ENCODE peak calls at places on chromosomes 3 and 15, in ten cellular contexts. X is GM12865, U is lower leg skin, P is dorsolateral prefrontal cortex, O is AG09319, A is foreskin keratinocyte, W is astrocyte, C is Panc1, R is astrocyte of the cerebellum, D is GM13976. L is an unnamed sample.

GRCh38 chr3:16849240-16849639 is 35.5 kb upstream of the PLCL2 start:
- DNase-seq in X (peak), U (no peak), P (no peak), O (peak), A (no peak), W (peak), C (no peak), R (peak), D (peak), L (peak)

GRCh38 chr3:36373084-36373483 is 7.2 kb upstream of the STAC start:
- DNase-seq in X (no peak), U (no peak), P (no peak), O (no peak), A (peak), W (peak), C (no peak), R (peak), D (no peak), L (no peak)

GRCh38 chr15:45126535-45127158 is 3.0 kb downstream of the DUOXA1 start:
- DNase-seq in X (peak), U (no peak), P (no peak), O (no peak), A (no peak), W (no peak), C (no peak), R (no peak), D (no peak), L (no peak)

GRCh38 chr15:90320062-90320884 is 31.8 kb upstream of the ZNF774 start:
- DNase-seq in X (peak), U (peak), P (peak), O (peak), A (peak), W (peak), C (peak), R (peak), D (peak), L (peak)

GRCh38 chr15:92142242-92143232 is 251.1 kb upstream of the ST8SIA2 start:
- DNase-seq in X (no peak), U (peak), P (no peak), O (no peak), A (no peak), W (peak), C (no peak), R (no peak), D (no peak), L (no peak)

GRCh38 chr3:99774467-99774866 is 43.2 kb upstream of the CMSS1 start:
- DNase-seq in X (peak), U (no peak), P (no peak), O (peak), A (peak), W (peak), C (no peak), R (peak), D (peak), L (no peak)

GRCh38 chr3:120907659-120908029 is 361 bp upstream of the STXBP5L start:
- DNase-seq in X (no peak), U (no peak), P (no peak), O (no peak), A (no peak), W (no peak), C (no peak), R (no peak), D (no peak), L (no peak)

GRCh38 chr3:74469151-74469550 is 145.3 kb downstream of the CNTN3 start:
- DNase-seq in X (no peak), U (no peak), P (no peak), O (no peak), A (no peak), W (peak), C (no peak), R (no peak), D (no peak), L (no peak)

GRCh38 chr3:32435911-32436815 is 44.5 kb downstream of the CMTM7 start:
- DNase-seq in X (peak), U (peak), P (no peak), O (no peak), A (no peak), W (no peak), C (no peak), R (no peak), D (no peak), L (no peak)
- TF ChIP-seq CTCF in X (no peak), U (no peak), P (no peak), O (no peak), A (no peak), W (no peak), C (no peak), R (no peak), D (no peak), L (no peak)

DNA sequence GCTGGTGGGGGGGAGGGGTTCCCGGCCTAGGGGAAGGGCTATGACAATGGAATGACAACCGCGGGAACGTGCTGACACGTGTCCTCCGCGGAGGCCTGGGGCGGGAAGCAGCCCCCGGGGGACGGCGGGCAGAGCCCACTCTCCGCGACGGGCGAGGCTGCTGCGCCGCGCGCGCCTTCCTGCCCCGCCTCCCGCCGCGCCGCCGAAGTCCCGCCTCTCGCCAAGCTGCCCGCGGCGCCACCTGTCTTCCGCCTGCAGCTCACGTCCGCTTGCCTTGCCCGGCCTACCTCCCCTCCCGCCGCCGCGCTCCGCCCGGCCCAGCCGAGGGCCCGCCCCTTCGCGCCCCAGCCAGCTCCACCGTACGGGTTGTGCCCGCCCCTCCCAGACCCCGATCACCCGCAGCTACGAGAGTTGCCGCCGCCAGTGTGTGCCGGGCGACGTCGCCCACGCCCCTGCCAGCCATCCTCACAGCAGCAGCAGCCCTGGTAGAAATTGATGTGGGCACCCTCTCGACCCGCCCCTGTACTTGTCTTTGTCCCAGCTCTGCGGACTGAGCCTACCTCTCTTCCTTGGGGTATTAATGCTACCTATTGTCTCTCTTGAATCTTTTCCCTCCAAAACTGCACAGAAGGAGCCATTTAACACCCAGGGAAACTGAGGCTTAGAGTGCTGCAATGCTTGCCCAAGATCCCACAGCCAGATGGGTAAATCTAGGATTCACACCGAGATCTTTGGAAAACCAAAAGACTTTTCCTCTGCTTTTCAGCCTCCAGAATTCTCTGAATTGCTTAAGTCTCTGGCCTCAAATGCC is at the start of gene PARP16:
- DNase-seq in X (peak), U (peak), P (peak), O (no peak), A (peak), W (peak), C (no peak), R (peak), D (peak), L (peak)
- TF ChIP-seq CTCF in X (peak), U (no peak), P (peak), O (peak), A (peak), W (no peak), C (peak), R (peak), D (peak), L (peak)

DNA sequence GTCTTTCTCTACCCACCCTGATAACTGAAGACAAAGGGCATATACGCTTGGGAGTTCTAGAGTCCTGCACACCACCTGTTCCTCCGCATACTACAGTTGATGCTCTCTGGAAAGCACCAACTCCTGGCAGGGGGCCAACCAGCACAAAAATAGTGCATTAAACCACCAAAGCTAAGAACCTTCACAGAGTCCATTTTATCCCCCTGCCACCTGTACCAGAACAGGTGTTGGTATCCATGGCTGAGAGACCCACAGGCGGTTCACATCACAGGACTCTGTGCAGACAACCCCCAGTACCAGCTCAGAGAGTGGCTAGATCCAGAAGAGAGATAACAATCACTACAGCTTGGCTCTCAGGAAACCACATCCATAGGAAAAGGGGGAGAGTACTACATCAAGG is 114.4 kb upstream of the POU1F1 start:
- DNase-seq in X (no peak), U (peak), P (no peak), O (no peak), A (no peak), W (no peak), C (no peak), R (no peak), D (no peak), L (no peak)
- TF ChIP-seq CTCF in X (no peak), U (no peak), P (no peak), O (no peak), A (no peak), W (no peak), C (no peak), R (no peak), D (no peak), L (no peak)

DNA sequence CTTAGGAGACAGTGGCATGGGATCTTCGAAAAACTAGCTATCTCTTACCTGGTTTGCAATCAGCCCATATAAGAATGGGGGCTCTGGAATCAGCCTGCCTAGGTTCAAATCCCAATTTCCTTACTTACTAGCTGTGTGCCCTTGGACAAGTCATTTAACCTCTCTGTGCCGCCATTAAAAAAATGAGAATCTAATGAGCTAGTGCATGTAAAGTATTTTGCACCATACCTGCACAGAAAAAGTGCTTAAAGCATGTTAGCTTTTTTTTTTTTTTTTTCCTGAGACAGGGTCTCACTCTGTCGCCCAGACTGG is 181.8 kb downstream of the SHQ1 start:
- DNase-seq in X (no peak), U (no peak), P (no peak), O (no peak), A (no peak), W (no peak), C (no peak), R (no peak), D (no peak), L (no peak)
- TF ChIP-seq CTCF in X (no peak), U (no peak), P (no peak), O (no peak), A (no peak), W (no peak), C (peak), R (no peak), D (no peak), L (no peak)

DNA sequence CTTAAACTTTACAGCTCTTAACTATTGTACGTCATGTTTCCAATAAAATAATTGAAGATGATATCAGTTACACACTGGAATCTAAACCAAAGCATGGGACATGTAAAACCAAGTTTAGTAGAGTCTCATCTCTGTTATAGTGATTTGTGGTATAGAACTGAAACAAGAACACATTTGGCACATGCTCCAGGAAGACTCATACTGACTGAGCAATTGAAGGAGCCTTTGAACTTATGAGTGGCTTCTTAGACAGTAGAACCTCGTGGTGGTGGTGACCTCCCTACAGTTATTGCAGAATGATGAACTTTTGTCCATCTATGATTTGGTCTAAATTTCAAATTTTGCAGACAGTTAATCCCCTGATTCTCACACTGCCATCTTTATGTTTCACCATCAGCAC is 729.7 kb downstream of the ROBO1 start:
- DNase-seq in X (no peak), U (no peak), P (no peak), O (no peak), A (no peak), W (no peak), C (no peak), R (no peak), D (no peak), L (no peak)
- TF ChIP-seq CTCF in X (no peak), U (no peak), P (no peak), O (no peak), A (no peak), W (no peak), C (no peak), R (no peak), D (no peak), L (no peak)

GRCh38 chr3:28151207-28151550 is 90.2 kb upstream of the CMC1 start:
- DNase-seq in X (no peak), U (no peak), P (no peak), O (no peak), A (no peak), W (no peak), C (no peak), R (no peak), D (no peak), L (no peak)

GRCh38 chr3:28150465-28151206 is 90.8 kb upstream of the CMC1 start:
- DNase-seq in X (no peak), U (no peak), P (no peak), O (no peak), A (no peak), W (no peak), C (no peak), R (no peak), D (no peak), L (no peak)

GRCh38 chr3:28151608-28152228 is 89.7 kb upstream of the CMC1 start:
- DNase-seq in X (peak), U (no peak), P (no peak), O (no peak), A (no peak), W (no peak), C (no peak), R (no peak), D (no peak), L (no peak)

DNA sequence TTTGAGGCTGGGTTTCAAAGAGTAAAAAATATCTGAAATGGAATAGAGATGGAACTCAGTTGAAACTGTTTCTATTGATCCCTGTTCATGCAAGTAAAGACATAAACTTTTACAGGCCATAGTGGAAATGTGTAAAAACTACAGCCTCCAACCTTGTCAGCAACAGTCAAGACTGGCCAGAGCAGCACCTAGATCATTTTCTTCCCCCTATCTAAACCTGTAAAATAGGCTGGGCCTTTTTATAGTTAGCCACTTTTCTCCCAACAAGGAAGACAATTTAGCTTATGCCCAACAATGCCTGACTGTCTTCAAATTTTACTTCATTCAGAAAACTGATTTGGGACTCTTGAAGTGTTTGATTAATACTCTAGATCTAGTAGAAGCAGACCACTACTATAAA is 91.5 kb upstream of the CMC1 start:
- DNase-seq in X (no peak), U (no peak), P (no peak), O (no peak), A (no peak), W (no peak), C (no peak), R (no peak), D (no peak), L (no peak)
- TF ChIP-seq CTCF in X (no peak), U (no peak), P (no peak), O (no peak), A (no peak), W (no peak), C (no peak), R (no peak), D (no peak), L (no peak)

DNA sequence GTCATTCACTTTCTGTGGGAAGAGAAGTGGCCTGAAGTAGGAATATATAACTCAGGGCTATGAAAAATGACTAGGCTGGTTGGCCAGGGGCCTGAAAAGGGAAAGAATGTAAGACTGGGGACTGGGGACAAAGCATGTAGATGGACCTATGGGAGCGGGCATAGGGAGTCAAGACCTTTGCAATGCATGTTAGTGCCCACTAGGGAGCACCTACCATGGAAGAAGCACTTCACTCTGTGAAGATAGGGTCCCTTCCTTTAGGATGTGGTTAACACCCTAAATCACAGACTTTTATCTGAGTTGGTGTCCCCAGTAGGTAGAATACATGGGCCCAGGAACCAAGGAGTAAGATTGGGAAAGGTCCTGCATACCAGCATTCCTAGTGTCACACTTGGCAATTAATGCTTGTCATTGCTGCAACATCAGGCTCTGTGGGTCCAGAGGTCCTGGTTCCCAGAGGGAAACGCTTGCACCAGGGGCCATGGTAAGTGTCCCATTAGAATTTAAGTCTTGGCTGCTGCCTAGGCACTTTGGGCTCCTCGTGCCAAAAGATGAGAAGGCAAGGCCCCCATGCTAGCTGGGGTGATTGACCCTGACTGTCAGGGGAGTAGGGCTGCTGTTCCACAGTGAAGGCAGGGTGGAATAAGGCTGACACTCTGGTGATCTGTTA is 79.6 kb downstream of the CRYGS start:
- DNase-seq in X (peak), U (peak), P (no peak), O (no peak), A (no peak), W (no peak), C (no peak), R (no peak), D (no peak), L (no peak)
- TF ChIP-seq CTCF in X (peak), U (no peak), P (no peak), O (no peak), A (peak), W (no peak), C (peak), R (no peak), D (no peak), L (no peak)

GRCh38 chr3:58422756-58423324 is 10.8 kb downstream of the PDHB start:
- DNase-seq in X (no peak), U (no peak), P (no peak), O (no peak), A (no peak), W (no peak), C (no peak), R (peak), D (no peak), L (no peak)
- TF ChIP-seq CTCF in X (peak), U (no peak), P (peak), O (peak), A (peak), W (peak), C (no peak), R (peak), D (no peak), L (no peak)

GRCh38 chr15:78620021-78620838 is 566 bp downstream of the CHRNA3 start:
- DNase-seq in X (no peak), U (peak), P (no peak), O (no peak), A (no peak), W (no peak), C (no peak), R (no peak), D (peak), L (no peak)
- TF ChIP-seq CTCF in X (no peak), U (no peak), P (no peak), O (peak), A (peak), W (no peak), C (no peak), R (peak), D (no peak), L (no peak)

GRCh38 chr15:70632079-70632850 is 131.1 kb downstream of the UACA start:
- DNase-seq in X (no peak), U (no peak), P (no peak), O (no peak), A (peak), W (peak), C (no peak), R (no peak), D (no peak), L (no peak)

GRCh38 chr15:70633394-70633793 is 130.0 kb downstream of the UACA start:
- DNase-seq in X (no peak), U (no peak), P (no peak), O (no peak), A (no peak), W (no peak), C (no peak), R (no peak), D (no peak), L (no peak)

GRCh38 chr15:70632981-70633380 is 130.4 kb downstream of the UACA start:
- DNase-seq in X (no peak), U (no peak), P (no peak), O (no peak), A (no peak), W (no peak), C (no peak), R (no peak), D (no peak), L (no peak)

GRCh38 chr15:70635895-70636294 is 127.5 kb downstream of the UACA start:
- DNase-seq in X (no peak), U (no peak), P (no peak), O (no peak), A (no peak), W (no peak), C (no peak), R (no peak), D (no peak), L (no peak)

GRCh38 chr15:70636540-70637165 is 126.7 kb downstream of the UACA start:
- DNase-seq in X (no peak), U (no peak), P (no peak), O (no peak), A (no peak), W (no peak), C (no peak), R (no peak), D (no peak), L (no peak)
- TF ChIP-seq CTCF in X (peak), U (no peak), P (peak), O (peak), A (peak), W (peak), C (peak), R (peak), D (no peak), L (no peak)

L was measured in natural killer cell.